ENCODE peak calls at places on chromosomes 5 and 9, in eight cellular contexts. S, E, P, C, F, Q, Z and B are unnamed samples.

GRCh38 chr9:133999866-134000265 is 7.7 kb upstream of the VAV2 start:
- DNase-seq in Z (no peak), Q (no peak), C (no peak), S (no peak), E (no peak), P (no peak), F (no peak), B (no peak)

GRCh38 chr5:136308396-136308795 is 56.9 kb downstream of the TRPC7 start:
- DNase-seq in Z (no peak), Q (no peak), F (no peak), P (no peak), E (no peak), S (no peak), C (peak; percentile 69), B (no peak)

GRCh38 chr9:107489687-107490605 is at the start of gene KLF4:
- DNase-seq in Z (peak; percentile 86), Q (peak; percentile 92), C (peak; percentile 95), P (peak; percentile 80), F (peak; percentile 29), S (peak; percentile 72), E (peak; percentile 91), B (peak; percentile 79)

GRCh38 chr9:95772320-95773060 is 103.0 kb upstream of the ERCC6L2 start:
- DNase-seq in E (no peak), Q (peak; percentile 63), Z (peak; percentile 41), P (no peak), C (peak; percentile 51), F (no peak), S (no peak), B (no peak)

GRCh38 chr5:136192015-136192525 is 892 bp downstream of the SMIM32 start:
- DNase-seq in Q (no peak), F (no peak), E (no peak), Z (no peak), C (no peak), P (no peak), S (no peak), B (no peak)

GRCh38 chr9:37622462-37622861 is 28.3 kb upstream of the FRMPD1 start:
- DNase-seq in Q (no peak), F (no peak), E (no peak), C (no peak), P (no peak), S (no peak), Z (no peak), B (no peak)

GRCh38 chr5:139600336-139600949 is 39.3 kb downstream of the UBE2D2 start:
- DNase-seq in Z (no peak), C (no peak), P (no peak), S (no peak), F (no peak), E (no peak), Q (no peak), B (no peak)

GRCh38 chr9:105413486-105414068 is 34.3 kb upstream of the FSD1L start:
- DNase-seq in F (no peak), E (peak; percentile 68), Z (peak; percentile 24), C (peak; percentile 89), S (no peak), Q (peak; percentile 30), P (no peak), B (no peak)

GRCh38 chr5:93789173-93790070 is 48.0 kb upstream of the POU5F2 start:
- DNase-seq in S (no peak), C (no peak), Z (peak; percentile 33), F (no peak), Q (no peak), P (no peak), E (no peak), B (peak; percentile 41)

GRCh38 chr5:136590581-136590980 is 225.2 kb upstream of the TRPC7 start:
- DNase-seq in Q (no peak), C (no peak), E (no peak), F (no peak), P (no peak), Z (no peak), S (no peak), B (no peak)

GRCh38 chr5:141412853-141413539 is at the start of gene PCDHGA10:
- DNase-seq in S (peak; percentile 47), E (peak; percentile 9), C (peak; percentile 47), F (no peak), Q (peak; percentile 45), Z (no peak), P (no peak), B (no peak)

GRCh38 chr5:170297589-170298462 is at the start of gene LCP2:
- DNase-seq in S (peak; percentile 69), E (no peak), Z (no peak), F (no peak), C (no peak), Q (no peak), P (no peak), B (no peak)

GRCh38 chr9:18479405-18479804 is 5.5 kb downstream of the ADAMTSL1 start:
- DNase-seq in Q (no peak), C (no peak), Z (no peak), E (no peak), P (no peak), S (no peak), F (no peak), B (no peak)

GRCh38 chr5:82413302-82414042 is 135.3 kb upstream of the RPS23 start:
- DNase-seq in Q (no peak), C (no peak), F (no peak), E (no peak), P (no peak), S (no peak), Z (peak; percentile 85), B (no peak)

GRCh38 chr5:152542741-152543140 is 137.7 kb upstream of the NMUR2 start:
- DNase-seq in C (no peak), P (no peak), Z (no peak), F (no peak), E (no peak), S (no peak), Q (peak; percentile 8), B (no peak)

GRCh38 chr5:5953641-5954040 is 424.7 kb downstream of the MED10 start:
- DNase-seq in S (no peak), F (no peak), E (no peak), Q (no peak), P (no peak), C (no peak), Z (no peak), B (no peak)

GRCh38 chr9:35645736-35646582 is 4.8 kb downstream of the SIT1 start:
- DNase-seq in Q (peak; percentile 46), Z (no peak), E (no peak), P (no peak), S (no peak), F (no peak), C (peak; percentile 38), B (no peak)

GRCh38 chr5:54603372-54603771 is 85.8 kb downstream of the SNX18 start:
- DNase-seq in C (no peak), F (no peak), P (no peak), S (no peak), Q (no peak), Z (peak; percentile 36), E (no peak), B (no peak)

GRCh38 chr9:21558627-21559401 is 76.7 kb upstream of the IFNE start:
- DNase-seq in Z (no peak), S (no peak), F (no peak), Q (peak; percentile 50), E (no peak), P (no peak), C (peak; percentile 4), B (no peak)

GRCh38 chr5:64019746-64020145 is 57.5 kb upstream of the HTR1A start:
- DNase-seq in E (no peak), Q (no peak), P (no peak), S (no peak), Z (no peak), C (peak; percentile 93), F (no peak), B (no peak)

GRCh38 chr5:133287500-133287899 is 235.7 kb downstream of the HSPA4 start:
- DNase-seq in Z (no peak), E (no peak), C (peak; percentile 47), Q (peak; percentile 57), P (no peak), S (peak; percentile 50), F (no peak), B (peak; percentile 41)

GRCh38 chr5:1037671-1038416 is 29.2 kb downstream of the NKD2 start:
- DNase-seq in C (no peak), P (no peak), E (no peak), Z (no peak), F (no peak), S (no peak), Q (no peak), B (no peak)

GRCh38 chr5:10724799-10725507 is 36.1 kb downstream of the DAP start:
- DNase-seq in P (no peak), F (no peak), S (no peak), Z (peak; percentile 40), E (no peak), Q (no peak), C (peak; percentile 3), B (peak; percentile 80)

GRCh38 chr5:173594061-173594460 is 22.4 kb downstream of the BOD1 start:
- DNase-seq in Q (no peak), Z (no peak), C (no peak), E (no peak), S (no peak), P (no peak), F (no peak), B (no peak)